ENCODE peak calls at places on chromosomes 3 and 15, in five cellular contexts. One of them, this sample, is unnamed.
A peak's percentile ranks its signal among the peaks of the same experiment; 100 is the strongest.

GRCh38 chr3:122533480-122533879 is 18.7 kb upstream of the KPNA1 start:
- DNase-seq in glutamatergic neuron: no peak
- DNase-seq in GM12865: no peak
- DNase-seq in fibroblast of lung: peak; percentile 9
- DNase-seq in progenitor cell of endocrine pancreas: no peak
- DNase-seq in this sample: no peak

GRCh38 chr15:40182358-40183029 is 21.6 kb downstream of the BUB1B start:
- DNase-seq in glutamatergic neuron: no peak
- DNase-seq in GM12865: no peak
- DNase-seq in fibroblast of lung: no peak
- DNase-seq in progenitor cell of endocrine pancreas: no peak
- DNase-seq in this sample: no peak

GRCh38 chr15:40338041-40338657 is 2.6 kb downstream of the CCDC9B start:
- DNase-seq in glutamatergic neuron: peak; percentile 90
- DNase-seq in GM12865: peak; percentile 82
- DNase-seq in fibroblast of lung: peak; percentile 63
- DNase-seq in progenitor cell of endocrine pancreas: peak; percentile 69
- DNase-seq in this sample: peak; percentile 67

GRCh38 chr15:45548753-45549520 is 26.4 kb upstream of the SLC30A4 start:
- DNase-seq in glutamatergic neuron: no peak
- DNase-seq in GM12865: no peak
- DNase-seq in fibroblast of lung: no peak
- DNase-seq in progenitor cell of endocrine pancreas: no peak
- DNase-seq in this sample: no peak

GRCh38 chr3:127464642-127465041 is 125.9 kb downstream of the TPRA1 start:
- DNase-seq in glutamatergic neuron: no peak
- DNase-seq in GM12865: no peak
- DNase-seq in fibroblast of lung: no peak
- DNase-seq in progenitor cell of endocrine pancreas: no peak
- DNase-seq in this sample: no peak

GRCh38 chr3:184261270-184262165 is at the start of gene CAMK2N2:
- DNase-seq in glutamatergic neuron: peak; percentile 87
- DNase-seq in GM12865: peak; percentile 46
- DNase-seq in fibroblast of lung: peak; percentile 60
- DNase-seq in progenitor cell of endocrine pancreas: peak; percentile 56
- DNase-seq in this sample: peak; percentile 43

GRCh38 chr3:89474333-89475130 is 367.1 kb downstream of the EPHA3 start:
- DNase-seq in glutamatergic neuron: no peak
- DNase-seq in GM12865: no peak
- DNase-seq in fibroblast of lung: no peak
- DNase-seq in progenitor cell of endocrine pancreas: no peak
- DNase-seq in this sample: no peak

GRCh38 chr3:156899951-156900350 is 73.8 kb downstream of the LEKR1 start:
- DNase-seq in glutamatergic neuron: no peak
- DNase-seq in GM12865: no peak
- DNase-seq in fibroblast of lung: peak; percentile 80
- DNase-seq in progenitor cell of endocrine pancreas: no peak
- DNase-seq in this sample: no peak

GRCh38 chr3:169041677-169042171 is 621.8 kb downstream of the MECOM start:
- DNase-seq in glutamatergic neuron: no peak
- DNase-seq in GM12865: no peak
- DNase-seq in fibroblast of lung: peak; percentile 80
- DNase-seq in progenitor cell of endocrine pancreas: no peak
- DNase-seq in this sample: no peak

GRCh38 chr3:128969993-128970740 is 23.7 kb downstream of the CFAP92 start:
- DNase-seq in glutamatergic neuron: peak; percentile 61
- DNase-seq in GM12865: peak; percentile 62
- DNase-seq in fibroblast of lung: peak; percentile 17
- DNase-seq in progenitor cell of endocrine pancreas: peak; percentile 42
- DNase-seq in this sample: peak; percentile 28

GRCh38 chr3:128973988-128974564 is 19.8 kb downstream of the CFAP92 start:
- DNase-seq in glutamatergic neuron: no peak
- DNase-seq in GM12865: no peak
- DNase-seq in fibroblast of lung: no peak
- DNase-seq in progenitor cell of endocrine pancreas: no peak
- DNase-seq in this sample: no peak

GRCh38 chr3:128970741-128971048 is 23.2 kb downstream of the CFAP92 start:
- DNase-seq in glutamatergic neuron: no peak
- DNase-seq in GM12865: no peak
- DNase-seq in fibroblast of lung: peak; percentile 7
- DNase-seq in progenitor cell of endocrine pancreas: no peak
- DNase-seq in this sample: no peak

GRCh38 chr3:128967748-128968147 is 26.1 kb downstream of the CFAP92 start:
- DNase-seq in glutamatergic neuron: no peak
- DNase-seq in GM12865: no peak
- DNase-seq in fibroblast of lung: no peak
- DNase-seq in progenitor cell of endocrine pancreas: no peak
- DNase-seq in this sample: no peak

GRCh38 chr3:128971421-128971820 is 22.5 kb downstream of the CFAP92 start:
- DNase-seq in glutamatergic neuron: no peak
- DNase-seq in GM12865: no peak
- DNase-seq in fibroblast of lung: peak; percentile 33
- DNase-seq in progenitor cell of endocrine pancreas: no peak
- DNase-seq in this sample: no peak
- TF ChIP-seq CTCF in glutamatergic neuron: no peak
- TF ChIP-seq CTCF in GM12865: no peak
- TF ChIP-seq CTCF in fibroblast of lung: no peak
- TF ChIP-seq CTCF in progenitor cell of endocrine pancreas: no peak
- TF ChIP-seq CTCF in this sample: no peak

GRCh38 chr3:73432723-73433032 is 192.1 kb downstream of the PDZRN3 start:
- DNase-seq in glutamatergic neuron: no peak
- DNase-seq in GM12865: no peak
- DNase-seq in fibroblast of lung: no peak
- DNase-seq in progenitor cell of endocrine pancreas: no peak
- DNase-seq in this sample: no peak
- TF ChIP-seq CTCF in glutamatergic neuron: peak; percentile 54
- TF ChIP-seq CTCF in GM12865: no peak
- TF ChIP-seq CTCF in fibroblast of lung: no peak
- TF ChIP-seq CTCF in progenitor cell of endocrine pancreas: peak; percentile 19
- TF ChIP-seq CTCF in this sample: no peak

GRCh38 chr3:12756185-12756584 is 2.9 kb downstream of the TMEM40 start:
- DNase-seq in glutamatergic neuron: no peak
- DNase-seq in GM12865: no peak
- DNase-seq in fibroblast of lung: no peak
- DNase-seq in progenitor cell of endocrine pancreas: no peak
- DNase-seq in this sample: no peak

GRCh38 chr3:12755754-12756153 is 3.3 kb downstream of the TMEM40 start:
- DNase-seq in glutamatergic neuron: no peak
- DNase-seq in GM12865: no peak
- DNase-seq in fibroblast of lung: no peak
- DNase-seq in progenitor cell of endocrine pancreas: no peak
- DNase-seq in this sample: no peak

GRCh38 chr3:12752803-12753202 is 6.3 kb downstream of the TMEM40 start:
- DNase-seq in glutamatergic neuron: no peak
- DNase-seq in GM12865: peak; percentile 34
- DNase-seq in fibroblast of lung: peak; percentile 16
- DNase-seq in progenitor cell of endocrine pancreas: no peak
- DNase-seq in this sample: no peak

GRCh38 chr3:12753275-12754028 is 5.6 kb downstream of the TMEM40 start:
- DNase-seq in glutamatergic neuron: no peak
- DNase-seq in GM12865: no peak
- DNase-seq in fibroblast of lung: no peak
- DNase-seq in progenitor cell of endocrine pancreas: no peak
- DNase-seq in this sample: no peak

GRCh38 chr3:12754315-12754714 is 4.7 kb downstream of the TMEM40 start:
- DNase-seq in glutamatergic neuron: no peak
- DNase-seq in GM12865: no peak
- DNase-seq in fibroblast of lung: no peak
- DNase-seq in progenitor cell of endocrine pancreas: no peak
- DNase-seq in this sample: no peak
- TF ChIP-seq CTCF in glutamatergic neuron: no peak
- TF ChIP-seq CTCF in GM12865: no peak
- TF ChIP-seq CTCF in fibroblast of lung: no peak
- TF ChIP-seq CTCF in progenitor cell of endocrine pancreas: no peak
- TF ChIP-seq CTCF in this sample: no peak

GRCh38 chr3:182935803-182936202 is 44.5 kb downstream of the DCUN1D1 start:
- DNase-seq in glutamatergic neuron: no peak
- DNase-seq in GM12865: no peak
- DNase-seq in fibroblast of lung: no peak
- DNase-seq in progenitor cell of endocrine pancreas: no peak
- DNase-seq in this sample: no peak
- TF ChIP-seq CTCF in glutamatergic neuron: no peak
- TF ChIP-seq CTCF in GM12865: no peak
- TF ChIP-seq CTCF in fibroblast of lung: no peak
- TF ChIP-seq CTCF in progenitor cell of endocrine pancreas: no peak
- TF ChIP-seq CTCF in this sample: no peak

GRCh38 chr3:142151240-142151639 is 1.9 kb upstream of the TFDP2 start:
- DNase-seq in glutamatergic neuron: no peak
- DNase-seq in GM12865: no peak
- DNase-seq in fibroblast of lung: no peak
- DNase-seq in progenitor cell of endocrine pancreas: no peak
- DNase-seq in this sample: no peak

GRCh38 chr3:142150271-142150670 is 927 bp upstream of the TFDP2 start:
- DNase-seq in glutamatergic neuron: no peak
- DNase-seq in GM12865: no peak
- DNase-seq in fibroblast of lung: no peak
- DNase-seq in progenitor cell of endocrine pancreas: no peak
- DNase-seq in this sample: no peak

GRCh38 chr3:142154186-142154585 is 4.8 kb upstream of the TFDP2 start:
- DNase-seq in glutamatergic neuron: no peak
- DNase-seq in GM12865: no peak
- DNase-seq in fibroblast of lung: no peak
- DNase-seq in progenitor cell of endocrine pancreas: no peak
- DNase-seq in this sample: no peak

GRCh38 chr3:142152349-142152748 is 3.0 kb upstream of the TFDP2 start:
- DNase-seq in glutamatergic neuron: peak; percentile 25
- DNase-seq in GM12865: no peak
- DNase-seq in fibroblast of lung: no peak
- DNase-seq in progenitor cell of endocrine pancreas: no peak
- DNase-seq in this sample: no peak

DNA sequence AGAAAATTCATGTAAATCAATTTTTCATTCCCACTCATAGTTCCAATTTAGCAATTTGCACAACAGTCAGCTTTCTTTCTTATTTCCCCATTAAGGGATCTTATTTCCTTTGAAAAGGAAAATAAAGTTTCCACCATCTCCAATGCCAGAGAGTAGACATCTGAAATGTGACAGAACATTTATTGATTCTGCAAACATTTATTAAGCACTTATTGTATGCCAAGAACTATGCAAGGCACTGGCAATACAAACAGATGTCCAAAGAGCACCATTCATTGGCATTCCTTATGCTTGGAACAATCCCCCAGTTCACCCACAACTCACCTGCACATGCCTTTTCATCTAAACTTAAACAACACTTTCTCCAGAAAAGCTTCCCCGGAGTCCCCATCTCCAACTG is 2.5 kb upstream of the TFDP2 start:
- DNase-seq in glutamatergic neuron: no peak
- DNase-seq in GM12865: no peak
- DNase-seq in fibroblast of lung: no peak
- DNase-seq in progenitor cell of endocrine pancreas: no peak
- DNase-seq in this sample: no peak
- TF ChIP-seq CTCF in glutamatergic neuron: no peak
- TF ChIP-seq CTCF in GM12865: no peak
- TF ChIP-seq CTCF in fibroblast of lung: no peak
- TF ChIP-seq CTCF in progenitor cell of endocrine pancreas: no peak
- TF ChIP-seq CTCF in this sample: no peak

GRCh38 chr3:114721209-114721608 is 425.9 kb downstream of the ZBTB20 start:
- DNase-seq in glutamatergic neuron: no peak
- DNase-seq in GM12865: no peak
- DNase-seq in fibroblast of lung: no peak
- DNase-seq in progenitor cell of endocrine pancreas: no peak
- DNase-seq in this sample: no peak
- TF ChIP-seq CTCF in glutamatergic neuron: no peak
- TF ChIP-seq CTCF in GM12865: no peak
- TF ChIP-seq CTCF in fibroblast of lung: no peak
- TF ChIP-seq CTCF in progenitor cell of endocrine pancreas: no peak
- TF ChIP-seq CTCF in this sample: no peak

GRCh38 chr15:57639306-57639705 is 47.6 kb downstream of the MYZAP start:
- DNase-seq in glutamatergic neuron: no peak
- DNase-seq in GM12865: no peak
- DNase-seq in fibroblast of lung: no peak
- DNase-seq in progenitor cell of endocrine pancreas: no peak
- DNase-seq in this sample: no peak
- TF ChIP-seq CTCF in glutamatergic neuron: no peak
- TF ChIP-seq CTCF in GM12865: no peak
- TF ChIP-seq CTCF in fibroblast of lung: no peak
- TF ChIP-seq CTCF in progenitor cell of endocrine pancreas: no peak
- TF ChIP-seq CTCF in this sample: no peak

GRCh38 chr3:193702967-193703366 is 110.0 kb downstream of the OPA1 start:
- DNase-seq in glutamatergic neuron: no peak
- DNase-seq in GM12865: no peak
- DNase-seq in fibroblast of lung: peak; percentile 74
- DNase-seq in progenitor cell of endocrine pancreas: no peak
- DNase-seq in this sample: no peak

GRCh38 chr3:193701896-193702644 is 109.1 kb downstream of the OPA1 start:
- DNase-seq in glutamatergic neuron: no peak
- DNase-seq in GM12865: peak; percentile 41
- DNase-seq in fibroblast of lung: peak; percentile 90
- DNase-seq in progenitor cell of endocrine pancreas: no peak
- DNase-seq in this sample: no peak

GRCh38 chr3:193708270-193708669 is 115.3 kb downstream of the OPA1 start:
- DNase-seq in glutamatergic neuron: no peak
- DNase-seq in GM12865: no peak
- DNase-seq in fibroblast of lung: no peak
- DNase-seq in progenitor cell of endocrine pancreas: no peak
- DNase-seq in this sample: no peak

DNA sequence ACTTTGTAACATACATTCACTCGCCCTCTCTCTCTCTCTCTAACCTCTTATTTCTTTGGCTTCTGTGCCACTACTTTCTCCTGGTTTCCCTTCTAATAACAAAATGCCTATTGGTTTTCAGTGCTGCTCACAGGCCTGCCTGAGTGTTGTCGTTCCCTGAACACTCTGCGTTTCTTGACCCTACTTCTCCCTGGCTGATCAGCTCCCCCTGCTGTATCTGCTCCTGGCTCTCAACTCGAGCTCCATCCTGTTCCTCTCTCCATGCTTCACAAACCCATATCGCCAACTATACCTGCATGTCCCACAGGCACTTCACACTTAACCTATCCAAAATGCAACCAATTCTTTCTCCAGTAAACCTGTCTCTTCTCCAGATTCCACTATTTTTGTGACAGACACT is 111.4 kb downstream of the OPA1 start:
- DNase-seq in glutamatergic neuron: no peak
- DNase-seq in GM12865: no peak
- DNase-seq in fibroblast of lung: no peak
- DNase-seq in progenitor cell of endocrine pancreas: no peak
- DNase-seq in this sample: no peak
- TF ChIP-seq CTCF in glutamatergic neuron: no peak
- TF ChIP-seq CTCF in GM12865: no peak
- TF ChIP-seq CTCF in fibroblast of lung: no peak
- TF ChIP-seq CTCF in progenitor cell of endocrine pancreas: peak; percentile 15
- TF ChIP-seq CTCF in this sample: no peak

GRCh38 chr15:34355241-34355640 is 11.8 kb downstream of the LPCAT4 start:
- DNase-seq in glutamatergic neuron: no peak
- DNase-seq in GM12865: no peak
- DNase-seq in fibroblast of lung: no peak
- DNase-seq in progenitor cell of endocrine pancreas: no peak
- DNase-seq in this sample: no peak
- TF ChIP-seq CTCF in glutamatergic neuron: no peak
- TF ChIP-seq CTCF in GM12865: no peak
- TF ChIP-seq CTCF in fibroblast of lung: no peak
- TF ChIP-seq CTCF in progenitor cell of endocrine pancreas: no peak
- TF ChIP-seq CTCF in this sample: no peak